ENCODE peak calls at places on chromosomes 6 and 20, in six cellular contexts. F is activated CD4-positive, alpha-beta T cell treated with anti-CD3 and anti-CD28 coated beads, Interleukin-2, amount 50 U/mL, for 48 hours; M is effector CD4-positive, alpha-beta T cell; X is NCI-H345; L is COR-L47; C is hypothalamus. G is an unnamed sample.

GRCh38 chr6:111712398-111712797 is 106.7 kb upstream of the TRAF3IP2 start:
- DNase-seq in F (no peak), L (no peak), X (no peak), C (no peak), M (no peak), G (peak)

GRCh38 chr20:44004306-44004915 is 89.8 kb downstream of the TOX2 start:
- DNase-seq in X (no peak), L (no peak), C (no peak), F (no peak), M (no peak), G (no peak)

GRCh38 chr6:115643762-115644161 is 416.9 kb downstream of the FRK start:
- DNase-seq in M (no peak), X (no peak), L (no peak), F (no peak), C (no peak), G (no peak)

GRCh38 chr6:124882580-124883393 is 79.5 kb upstream of the RNF217 start:
- DNase-seq in M (no peak), X (no peak), F (no peak), C (no peak), L (no peak), G (no peak)

GRCh38 chr6:168004023-168004422 is 6.6 kb downstream of the KIF25 start:
- DNase-seq in L (no peak), X (no peak), F (no peak), M (no peak), C (no peak), G (no peak)

GRCh38 chr6:114521926-114522325 is 179.1 kb upstream of the HS3ST5 start:
- DNase-seq in X (no peak), C (no peak), F (no peak), M (no peak), L (no peak), G (no peak)

GRCh38 chr20:31679357-31680285 is 41.9 kb downstream of the COX4I2 start:
- DNase-seq in L (no peak), C (no peak), M (no peak), F (no peak), X (no peak), G (no peak)

GRCh38 chr20:38730167-38730988 is 6.1 kb downstream of the SLC32A1 start:
- DNase-seq in M (no peak), L (no peak), C (no peak), F (peak), X (no peak), G (peak)

GRCh38 chr6:4957521-4958231 is 46.2 kb downstream of the RPP40 start:
- DNase-seq in C (no peak), F (no peak), X (no peak), L (no peak), M (no peak), G (no peak)

GRCh38 chr6:142551145-142551811 is 249.5 kb downstream of the ADGRG6 start:
- DNase-seq in M (no peak), C (no peak), L (peak), X (peak), F (peak), G (peak)

GRCh38 chr6:90413867-90414266 is 117.2 kb upstream of the BACH2 start:
- DNase-seq in F (peak), L (peak), C (peak), M (peak), X (peak), G (peak)

GRCh38 chr6:142952614-142953013 is 7.6 kb upstream of the HIVEP2 start:
- DNase-seq in X (no peak), M (no peak), F (no peak), L (no peak), C (no peak), G (no peak)

GRCh38 chr20:23258747-23259121 is 91.9 kb upstream of the NXT1 start:
- DNase-seq in C (no peak), F (no peak), X (no peak), M (no peak), L (no peak), G (no peak)

GRCh38 chr6:14975124-14975815 is 270.6 kb upstream of the JARID2 start:
- DNase-seq in L (no peak), X (no peak), F (no peak), C (no peak), M (no peak), G (peak)

GRCh38 chr20:62742979-62743776 is 34.5 kb downstream of the NTSR1 start:
- DNase-seq in C (no peak), L (no peak), M (no peak), F (no peak), X (no peak), G (no peak)

GRCh38 chr6:12977206-12977605 is 260.6 kb downstream of the PHACTR1 start:
- DNase-seq in X (no peak), L (no peak), M (no peak), C (no peak), F (no peak), G (no peak)

GRCh38 chr6:20572940-20573339 is 38.7 kb downstream of the CDKAL1 start:
- DNase-seq in C (no peak), F (no peak), X (no peak), L (no peak), M (no peak), G (no peak)

GRCh38 chr6:148745926-148746325 is 904 bp upstream of the UST start:
- DNase-seq in F (no peak), C (no peak), M (no peak), L (no peak), X (no peak), G (no peak)

GRCh38 chr6:1580109-1580508 is 29.6 kb upstream of the FOXC1 start:
- DNase-seq in F (no peak), L (no peak), M (no peak), X (no peak), C (no peak), G (no peak)

GRCh38 chr20:21511850-21512633 is 1.8 kb downstream of the NKX2-2 start:
- DNase-seq in F (peak), L (no peak), C (no peak), X (no peak), M (no peak), G (no peak)

GRCh38 chr20:25087186-25087929 is 5.4 kb upstream of the VSX1 start:
- DNase-seq in C (no peak), L (peak), M (no peak), F (no peak), X (peak), G (no peak)